ENCODE peak calls at places on chromosomes 6 and 20, in four cellular contexts. One of them, this sample, is unnamed.

GRCh38 chr20:16228722-16229121 is 344.5 kb downstream of the KIF16B start:
- DNase-seq in spleen: no peak
- DNase-seq in CD8-positive, alpha-beta T cell: no peak
- DNase-seq in Karpas-422: peak; percentile 57
- DNase-seq in this sample: no peak

GRCh38 chr20:33668087-33668790 is 1.5 kb downstream of the ACTL10 start:
- DNase-seq in spleen: peak; percentile 98
- DNase-seq in CD8-positive, alpha-beta T cell: peak; percentile 68
- DNase-seq in Karpas-422: no peak
- DNase-seq in this sample: no peak

GRCh38 chr20:50346372-50347347 is 156.0 kb downstream of the CEBPB start:
- DNase-seq in spleen: peak; percentile 88
- DNase-seq in CD8-positive, alpha-beta T cell: no peak
- DNase-seq in Karpas-422: no peak
- DNase-seq in this sample: no peak

GRCh38 chr6:42292002-42292735 is 74.5 kb upstream of the MRPS10 start:
- DNase-seq in spleen: no peak
- DNase-seq in CD8-positive, alpha-beta T cell: no peak
- DNase-seq in Karpas-422: no peak
- DNase-seq in this sample: no peak

GRCh38 chr6:108661430-108661829 is 100.7 kb downstream of the FOXO3 start:
- DNase-seq in spleen: no peak
- DNase-seq in CD8-positive, alpha-beta T cell: no peak
- DNase-seq in Karpas-422: no peak
- DNase-seq in this sample: no peak

GRCh38 chr6:6975395-6976111 is 132.2 kb upstream of the RREB1 start:
- DNase-seq in spleen: no peak
- DNase-seq in CD8-positive, alpha-beta T cell: no peak
- DNase-seq in Karpas-422: no peak
- DNase-seq in this sample: no peak

GRCh38 chr20:25308671-25309394 is 60.9 kb downstream of the PYGB start:
- DNase-seq in spleen: peak; percentile 76
- DNase-seq in CD8-positive, alpha-beta T cell: no peak
- DNase-seq in Karpas-422: no peak
- DNase-seq in this sample: no peak

GRCh38 chr20:2485662-2486061 is 15.1 kb upstream of the SNRPB start:
- DNase-seq in spleen: no peak
- DNase-seq in CD8-positive, alpha-beta T cell: no peak
- DNase-seq in Karpas-422: no peak
- DNase-seq in this sample: no peak

GRCh38 chr6:5425267-5425666 is 164.0 kb downstream of the FARS2 start:
- DNase-seq in spleen: no peak
- DNase-seq in CD8-positive, alpha-beta T cell: no peak
- DNase-seq in Karpas-422: no peak
- DNase-seq in this sample: no peak

GRCh38 chr20:46552460-46553420 is 2.3 kb upstream of the OCSTAMP start:
- DNase-seq in spleen: no peak
- DNase-seq in CD8-positive, alpha-beta T cell: no peak
- DNase-seq in Karpas-422: no peak
- DNase-seq in this sample: no peak

GRCh38 chr20:64223526-64224067 is 32.0 kb upstream of the PCMTD2 start:
- DNase-seq in spleen: no peak
- DNase-seq in CD8-positive, alpha-beta T cell: no peak
- DNase-seq in Karpas-422: peak; percentile 70
- DNase-seq in this sample: peak; percentile 77

GRCh38 chr20:50728981-50729874 is 2.2 kb upstream of the PARD6B start:
- DNase-seq in spleen: no peak
- DNase-seq in CD8-positive, alpha-beta T cell: no peak
- DNase-seq in Karpas-422: no peak
- DNase-seq in this sample: no peak

GRCh38 chr20:17511401-17511800 is 19.8 kb downstream of the BFSP1 start:
- DNase-seq in spleen: no peak
- DNase-seq in CD8-positive, alpha-beta T cell: no peak
- DNase-seq in Karpas-422: no peak
- DNase-seq in this sample: no peak

GRCh38 chr6:38508894-38509293 is 130.8 kb downstream of the BTBD9 start:
- DNase-seq in spleen: no peak
- DNase-seq in CD8-positive, alpha-beta T cell: no peak
- DNase-seq in Karpas-422: no peak
- DNase-seq in this sample: no peak

GRCh38 chr20:6120491-6120988 is 2.3 kb downstream of the FERMT1 start:
- DNase-seq in spleen: no peak
- DNase-seq in CD8-positive, alpha-beta T cell: no peak
- DNase-seq in Karpas-422: no peak
- DNase-seq in this sample: no peak

GRCh38 chr6:79868098-79868722 is 79.1 kb downstream of the ELOVL4 start:
- DNase-seq in spleen: no peak
- DNase-seq in CD8-positive, alpha-beta T cell: no peak
- DNase-seq in Karpas-422: peak; percentile 92
- DNase-seq in this sample: peak; percentile 74

GRCh38 chr6:170167657-170168159 is 123.2 kb downstream of the DLL1 start:
- DNase-seq in spleen: peak; percentile 65
- DNase-seq in CD8-positive, alpha-beta T cell: no peak
- DNase-seq in Karpas-422: no peak
- DNase-seq in this sample: no peak
- H3K27ac ChIP-seq in spleen: no peak overlapping the region
- H3K27ac ChIP-seq in CD8-positive, alpha-beta T cell: no peak overlapping the region
- H3K27ac ChIP-seq in Karpas-422: no peak overlapping the region
- H3K27ac ChIP-seq in this sample: no peak overlapping the region

GRCh38 chr6:167513763-167514162 is 188.9 kb downstream of the TTLL2 start:
- DNase-seq in spleen: no peak
- DNase-seq in CD8-positive, alpha-beta T cell: no peak
- DNase-seq in Karpas-422: no peak
- DNase-seq in this sample: no peak

GRCh38 chr6:167509853-167510220 is 185.0 kb downstream of the TTLL2 start:
- DNase-seq in spleen: no peak
- DNase-seq in CD8-positive, alpha-beta T cell: no peak
- DNase-seq in Karpas-422: no peak
- DNase-seq in this sample: no peak

GRCh38 chr6:167512926-167513325 is 188.0 kb downstream of the TTLL2 start:
- DNase-seq in spleen: no peak
- DNase-seq in CD8-positive, alpha-beta T cell: no peak
- DNase-seq in Karpas-422: no peak
- DNase-seq in this sample: no peak

GRCh38 chr6:167508919-167509852 is 184.3 kb downstream of the TTLL2 start:
- DNase-seq in spleen: no peak
- DNase-seq in CD8-positive, alpha-beta T cell: no peak
- DNase-seq in Karpas-422: no peak
- DNase-seq in this sample: no peak

DNA sequence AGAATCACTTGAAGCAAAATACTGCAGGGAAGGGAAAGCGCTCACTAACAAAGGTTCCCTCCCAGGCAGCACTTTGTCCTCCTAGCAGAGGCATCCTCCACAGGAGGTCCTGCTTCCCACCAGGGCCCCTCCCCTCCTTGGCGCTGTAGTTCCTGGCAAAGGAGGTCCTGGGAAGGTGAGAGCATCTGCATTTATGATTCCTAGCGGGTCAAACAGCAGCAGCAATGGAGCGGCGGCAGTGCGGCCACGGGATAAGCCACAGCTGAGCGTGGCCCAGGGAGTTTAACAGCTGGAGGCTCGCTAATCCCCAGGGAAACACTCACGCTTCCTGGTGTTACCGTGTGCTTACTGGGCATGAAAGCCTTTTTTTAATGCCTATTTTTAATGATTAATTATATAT is 185.8 kb downstream of the TTLL2 start:
- DNase-seq in spleen: no peak
- DNase-seq in CD8-positive, alpha-beta T cell: no peak
- DNase-seq in Karpas-422: no peak
- DNase-seq in this sample: no peak
- H3K4me1 ChIP-seq in spleen: no peaks in the 10 kb centered on the region
- H3K4me1 ChIP-seq in CD8-positive, alpha-beta T cell: no peaks in the 10 kb centered on the region
- H3K4me1 ChIP-seq in Karpas-422: no peaks in the 10 kb centered on the region
- H3K4me1 ChIP-seq in this sample: peaks cover 2% of the 10 kb centered on the region

DNA sequence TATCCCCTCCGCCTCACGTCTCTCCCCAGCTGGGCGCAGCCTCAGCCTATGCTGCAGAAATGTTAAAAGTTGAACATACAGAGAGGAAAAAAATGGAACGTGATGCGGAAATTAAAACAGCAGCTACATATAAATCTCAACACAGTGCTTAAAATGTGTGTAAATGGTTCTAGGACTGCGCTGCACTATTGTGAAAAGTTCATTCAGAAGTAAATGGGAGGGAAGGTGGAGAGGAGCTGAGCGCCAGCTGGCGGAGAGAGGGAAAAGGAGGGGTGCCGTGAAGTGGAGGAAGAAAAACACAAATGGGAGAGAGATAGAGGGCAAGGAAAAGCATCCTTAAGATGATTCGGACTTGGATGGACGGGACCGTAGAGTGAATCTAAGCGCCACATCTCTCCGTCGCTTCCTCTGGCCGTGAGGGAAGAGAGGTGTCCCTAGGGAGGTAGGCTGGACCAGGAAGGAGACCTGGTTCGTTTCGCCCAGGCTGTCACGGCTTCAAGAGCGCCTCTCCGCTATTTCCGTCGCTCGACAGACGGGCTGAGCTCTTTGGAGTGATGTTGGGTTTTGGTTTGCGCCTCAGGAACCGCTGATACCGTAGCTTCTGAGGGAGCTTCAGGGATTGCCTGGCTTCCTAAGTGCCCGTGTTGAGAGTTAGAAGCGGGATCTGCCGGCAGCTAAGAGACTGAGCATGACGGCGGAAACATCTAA is 113.7 kb downstream of the TRIM27 start:
- DNase-seq in spleen: no peak
- DNase-seq in CD8-positive, alpha-beta T cell: no peak
- DNase-seq in Karpas-422: no peak
- DNase-seq in this sample: no peak
- H3K4me3 ChIP-seq in spleen: no peak overlapping the region
- H3K4me3 ChIP-seq in CD8-positive, alpha-beta T cell: no peak overlapping the region
- H3K4me3 ChIP-seq in Karpas-422: no peak overlapping the region
- H3K4me3 ChIP-seq in this sample: peak overlapping the region; percentile 13

DNA sequence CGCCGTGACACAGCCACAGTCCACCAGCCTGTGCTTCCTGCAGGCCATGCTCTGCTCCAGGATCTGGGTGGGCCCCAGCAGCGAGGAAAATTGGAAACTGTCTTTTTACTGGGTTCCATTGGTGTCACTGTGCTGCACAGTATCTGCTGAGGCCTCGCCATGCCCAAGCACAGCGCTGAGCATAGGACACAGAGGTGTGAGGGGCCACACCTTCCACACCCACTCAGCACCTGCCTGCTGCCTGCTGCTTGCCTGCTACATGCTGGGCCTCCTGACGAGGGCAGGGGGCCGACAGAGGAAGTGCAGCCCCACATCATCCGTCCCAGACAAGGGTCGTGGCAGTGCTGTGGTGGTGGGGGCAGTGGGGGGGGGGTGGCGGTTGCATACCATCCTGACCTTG is 173.0 kb upstream of the THBS2 start:
- DNase-seq in spleen: no peak
- DNase-seq in CD8-positive, alpha-beta T cell: no peak
- DNase-seq in Karpas-422: no peak
- DNase-seq in this sample: no peak
- H3K27ac ChIP-seq in spleen: no peak overlapping the region
- H3K27ac ChIP-seq in CD8-positive, alpha-beta T cell: no peak overlapping the region
- H3K27ac ChIP-seq in Karpas-422: no peak overlapping the region
- H3K27ac ChIP-seq in this sample: no peak overlapping the region

GRCh38 chr20:23143098-23143497 is 57.0 kb upstream of the CD93 start:
- DNase-seq in spleen: no peak
- DNase-seq in CD8-positive, alpha-beta T cell: no peak
- DNase-seq in Karpas-422: no peak
- DNase-seq in this sample: no peak
- H3K4me1 ChIP-seq in spleen: peaks cover 63% of the 10 kb centered on the region
- H3K4me1 ChIP-seq in CD8-positive, alpha-beta T cell: no peaks in the 10 kb centered on the region
- H3K4me1 ChIP-seq in Karpas-422: peaks cover 60% of the 10 kb centered on the region
- H3K4me1 ChIP-seq in this sample: no peaks in the 10 kb centered on the region